ENCODE peak calls at places on chromosomes 1 and 21, in six cellular contexts. G, O, S, V, E and J are unnamed samples.
A peak's percentile ranks its signal among the peaks of the same experiment; 100 is the strongest.

GRCh38 chr21:34271452-34271851 is 92.4 kb upstream of the KCNE2 start:
- DNase-seq in G (no peak), O (no peak), S (no peak), V (no peak), E (no peak), J (no peak)

GRCh38 chr1:204358605-204359004 is 1.1 kb downstream of the PLEKHA6 start:
- DNase-seq in G (no peak), O (no peak), S (peak; percentile 47), V (no peak), E (no peak), J (no peak)

GRCh38 chr1:42739753-42740700 is at the start of gene CLDN19:
- DNase-seq in G (peak; percentile 73), O (no peak), S (peak; percentile 44), V (no peak), E (no peak), J (no peak)

GRCh38 chr1:155091071-155092051 is 12.7 kb downstream of the EFNA3 start:
- DNase-seq in G (peak; percentile 78), O (peak; percentile 68), S (peak; percentile 88), V (peak; percentile 61), E (peak; percentile 75), J (no peak)

GRCh38 chr21:41668686-41669532 is 97.9 kb downstream of the RIPK4 start:
- DNase-seq in G (no peak), O (no peak), S (no peak), V (no peak), E (no peak), J (no peak)

GRCh38 chr1:145994391-145995120 is 1.8 kb downstream of the TXNIP start:
- DNase-seq in G (no peak), O (peak; percentile 52), S (no peak), V (no peak), E (no peak), J (no peak)

GRCh38 chr1:39003787-39004186 is 12.7 kb downstream of the AKIRIN1 start:
- DNase-seq in G (no peak), O (no peak), S (no peak), V (no peak), E (no peak), J (no peak)

GRCh38 chr1:33641099-33641830 is 168.8 kb downstream of the ZSCAN20 start:
- DNase-seq in G (peak; percentile 13), O (no peak), S (no peak), V (peak; percentile 32), E (peak; percentile 26), J (no peak)

GRCh38 chr1:9069324-9070100 is at the start of gene SLC2A5:
- DNase-seq in G (no peak), O (peak; percentile 84), S (no peak), V (no peak), E (no peak), J (peak; percentile 93)

GRCh38 chr21:46116189-46116845 is 18.4 kb downstream of the COL6A2 start:
- DNase-seq in G (no peak), O (no peak), S (peak; percentile 20), V (no peak), E (no peak), J (no peak)

GRCh38 chr1:51642739-51643142 is 25.8 kb downstream of the OSBPL9 start:
- DNase-seq in G (no peak), O (no peak), S (no peak), V (no peak), E (no peak), J (no peak)

GRCh38 chr1:209748620-209749019 is 7.2 kb upstream of the TRAF3IP3 start:
- DNase-seq in G (no peak), O (no peak), S (no peak), V (no peak), E (no peak), J (no peak)

GRCh38 chr1:15702722-15703550 is 18.8 kb downstream of the PLEKHM2 start:
- DNase-seq in G (no peak), O (no peak), S (no peak), V (no peak), E (peak; percentile 33), J (no peak)

DNA sequence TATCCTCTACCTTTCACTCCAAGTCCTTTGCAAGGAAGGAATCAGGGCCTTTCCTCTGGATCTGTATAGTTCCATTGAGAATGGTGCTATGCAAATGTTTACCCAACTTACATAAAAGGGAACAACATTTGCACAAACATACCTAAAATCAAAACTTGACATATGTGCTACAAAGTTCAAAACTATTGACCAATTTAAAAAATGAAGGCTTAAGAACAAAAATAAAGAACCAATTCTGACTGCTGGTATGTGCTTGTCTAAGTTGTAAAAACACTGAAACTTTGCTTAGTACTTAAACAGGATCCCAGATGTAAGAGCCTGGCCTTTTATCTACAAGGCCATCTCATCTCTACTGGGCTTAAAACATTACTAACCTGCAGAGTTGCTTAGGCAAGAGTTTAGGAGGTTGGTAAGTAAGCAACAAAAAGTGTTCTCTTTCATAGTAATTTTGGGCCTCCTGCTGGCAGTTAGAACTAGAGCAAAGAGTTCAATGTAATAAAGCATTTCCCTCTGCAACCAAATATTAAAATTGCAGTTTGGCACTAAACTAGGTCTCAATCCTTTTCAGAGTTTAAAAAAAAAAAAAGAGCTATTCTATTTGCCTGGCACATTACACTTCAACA is 2.0 kb downstream of the SCMH1 start:
- DNase-seq in G (peak; percentile 99), O (peak; percentile 30), S (no peak), V (no peak), E (peak; percentile 73), J (no peak)
- TF ChIP-seq REST in G (no peak), O (no peak), S (no peak), V (no peak), E (no peak), J (no peak)

GRCh38 chr1:156399355-156400125 is 30.5 kb downstream of the RHBG start:
- DNase-seq in G (no peak), O (no peak), S (no peak), V (no peak), E (peak; percentile 52), J (no peak)

GRCh38 chr1:156402621-156403020 is 33.6 kb downstream of the RHBG start:
- DNase-seq in G (no peak), O (no peak), S (no peak), V (no peak), E (no peak), J (no peak)

GRCh38 chr1:156400191-156400920 is 31.3 kb downstream of the RHBG start:
- DNase-seq in G (no peak), O (no peak), S (no peak), V (no peak), E (no peak), J (no peak)

GRCh38 chr1:156401175-156401574 is 32.2 kb downstream of the RHBG start:
- DNase-seq in G (no peak), O (no peak), S (no peak), V (no peak), E (peak; percentile 25), J (no peak)

GRCh38 chr1:156401681-156402081 is 32.7 kb downstream of the RHBG start:
- DNase-seq in G (no peak), O (no peak), S (no peak), V (no peak), E (no peak), J (no peak)
- TF ChIP-seq REST in G (no peak), O (no peak), S (no peak), V (no peak), E (no peak), J (no peak)

DNA sequence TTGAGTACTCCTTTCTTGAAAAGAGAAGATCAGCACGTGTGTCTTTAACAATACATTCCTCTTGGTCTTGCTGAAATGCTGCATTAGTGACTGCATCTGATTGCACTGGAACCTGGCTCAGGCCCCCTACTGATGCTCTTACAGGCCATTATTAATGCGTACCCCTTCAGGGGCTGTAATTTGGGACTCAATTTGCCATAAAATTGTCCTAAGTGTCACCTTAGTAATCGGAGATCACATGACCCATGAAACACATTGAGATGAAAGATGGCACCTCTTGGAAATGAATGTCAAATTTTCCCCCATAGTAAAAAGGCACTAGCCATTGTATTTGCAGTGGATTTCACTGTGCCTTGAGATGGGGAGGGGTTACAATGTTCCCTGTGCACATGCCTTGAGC is 563.3 kb downstream of the KIF26B start:
- DNase-seq in G (no peak), O (no peak), S (no peak), V (no peak), E (no peak), J (no peak)
- TF ChIP-seq REST in G (no peak), O (no peak), S (no peak), V (no peak), E (no peak), J (no peak)

DNA sequence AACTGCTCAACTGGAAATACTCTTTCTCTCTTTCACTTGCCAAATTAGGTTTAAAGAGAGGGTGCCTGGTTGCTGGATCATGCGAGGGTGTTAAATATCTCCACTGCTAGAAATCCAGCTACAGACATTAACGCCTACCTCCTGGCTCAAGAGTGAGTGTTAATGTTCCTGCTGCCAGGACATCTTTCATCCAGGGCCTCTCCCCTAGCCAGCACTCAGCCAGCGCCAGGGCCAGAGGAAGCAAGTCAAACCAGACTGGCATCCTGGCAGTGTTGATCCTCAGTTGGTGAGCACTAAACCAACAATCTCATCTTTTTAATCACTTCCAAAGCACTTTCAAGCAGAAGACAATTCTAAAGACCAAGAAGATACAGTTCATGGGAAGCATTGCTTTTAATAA is 92.9 kb upstream of the BARHL2 start:
- DNase-seq in G (no peak), O (no peak), S (no peak), V (no peak), E (no peak), J (no peak)
- TF ChIP-seq REST in G (no peak), O (no peak), S (no peak), V (no peak), E (no peak), J (no peak)

DNA sequence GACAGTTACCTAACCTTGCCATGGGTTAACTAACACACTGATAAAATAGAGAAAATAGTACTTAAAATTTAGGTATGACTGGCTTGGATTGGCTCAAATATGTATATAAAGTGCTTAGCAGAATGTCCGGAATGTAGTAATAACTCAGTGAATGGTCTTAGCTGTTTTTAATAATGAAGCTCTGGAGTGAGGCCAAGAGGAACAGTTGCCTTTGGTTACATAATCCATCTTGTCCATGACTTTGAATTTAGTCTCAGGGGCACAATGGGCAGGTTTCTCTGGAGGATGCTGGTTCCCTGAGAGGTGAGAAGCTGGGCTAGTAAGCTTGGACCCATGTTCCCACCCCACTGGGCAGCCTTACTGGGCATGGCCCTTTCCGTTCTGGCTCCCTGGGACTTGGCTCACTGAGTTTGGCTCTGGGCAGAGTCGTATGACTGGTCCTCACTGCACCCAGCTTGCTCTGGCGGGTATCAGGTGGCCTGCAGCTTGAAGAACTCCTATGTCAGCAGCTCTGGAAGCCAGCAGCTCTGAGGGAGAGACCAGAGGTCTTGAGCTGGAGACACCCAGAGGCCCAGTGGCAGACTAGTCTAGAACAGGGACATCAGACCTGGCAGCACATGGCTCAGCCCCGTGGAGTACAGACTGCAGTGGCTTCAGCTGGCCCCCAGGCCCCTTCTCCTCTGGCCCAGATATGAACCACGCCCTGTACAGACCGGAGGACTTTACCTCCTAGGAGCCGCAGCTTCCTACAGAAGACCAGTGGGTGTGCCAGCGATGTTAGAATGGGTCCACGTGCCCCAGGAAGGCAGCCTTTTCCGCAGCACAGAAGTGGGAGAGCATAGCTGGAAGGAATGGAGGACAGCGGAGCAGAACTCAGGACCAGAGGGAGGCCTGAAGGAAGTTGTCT is 40.4 kb downstream of the TENT5C start:
- DNase-seq in G (no peak), O (no peak), S (no peak), V (no peak), E (no peak), J (no peak)
- TF ChIP-seq REST in G (no peak), O (no peak), S (no peak), V (no peak), E (no peak), J (no peak)

DNA sequence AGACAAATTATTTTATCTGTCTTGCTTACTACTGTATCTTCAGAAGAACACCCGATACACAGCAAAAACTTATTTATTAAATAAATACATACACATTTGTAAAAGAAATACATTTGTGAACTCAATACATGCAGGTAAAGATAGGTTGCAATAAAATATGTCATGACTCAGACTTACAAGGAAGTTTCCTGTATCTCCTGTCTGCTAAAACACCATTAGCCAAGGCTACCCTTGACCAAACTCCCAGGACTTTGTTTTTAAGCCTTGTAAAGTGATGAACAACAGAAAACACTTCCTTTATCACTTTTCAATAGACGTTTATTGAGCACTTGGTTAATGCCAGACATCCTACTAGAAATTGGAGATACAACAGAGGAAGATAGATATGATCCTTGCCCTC is 56.5 kb upstream of the HSD17B7 start:
- DNase-seq in G (no peak), O (no peak), S (no peak), V (no peak), E (no peak), J (no peak)
- TF ChIP-seq REST in G (no peak), O (no peak), S (no peak), V (no peak), E (no peak), J (no peak)